ENCODE peak calls at places on chromosomes 16 and 17, in four cellular contexts. V, P, G and B are unnamed samples.

GRCh38 chr17:44378171-44378705 is 11.2 kb downstream of the ITGA2B start:
- DNase-seq in V (no peak), P (no peak), G (no peak), B (no peak)

GRCh38 chr16:879986-880385 is 79.5 kb upstream of the GNG13 start:
- DNase-seq in V (no peak), P (no peak), G (no peak), B (no peak)

GRCh38 chr16:64841482-64841881 is 280.4 kb downstream of the CDH11 start:
- DNase-seq in V (no peak), P (no peak), G (no peak), B (no peak)

GRCh38 chr17:17127730-17128291 is 78.3 kb downstream of the PLD6 start:
- DNase-seq in V (no peak), P (no peak), G (no peak), B (no peak)

GRCh38 chr17:38447502-38448095 is 19.3 kb downstream of the ARHGAP23 start:
- DNase-seq in V (no peak), P (no peak), G (no peak), B (no peak)

GRCh38 chr16:87707097-87707496 is 58.7 kb downstream of the KLHDC4 start:
- DNase-seq in V (no peak), P (no peak), G (no peak), B (no peak)

GRCh38 chr17:80629298-80630028 is 84.8 kb downstream of the RPTOR start:
- DNase-seq in V (no peak), P (no peak), G (no peak), B (no peak)

GRCh38 chr17:50837980-50838954 is 2.9 kb downstream of the WFIKKN2 start:
- DNase-seq in V (no peak), P (no peak), G (no peak), B (no peak)

GRCh38 chr17:65963179-65963578 is 228.8 kb downstream of the CEP112 start:
- DNase-seq in V (no peak), P (no peak), G (no peak), B (no peak)

GRCh38 chr17:79461041-79461440 is 149.8 kb downstream of the RBFOX3 start:
- DNase-seq in V (no peak), P (no peak), G (no peak), B (no peak)

GRCh38 chr17:63841350-63842172 is 924 bp downstream of the SMARCD2 start:
- DNase-seq in V (no peak), P (no peak), G (peak; percentile 72), B (peak; percentile 54)

GRCh38 chr16:81042821-81043220 is 7.2 kb downstream of the ATMIN start:
- DNase-seq in V (no peak), P (no peak), G (no peak), B (no peak)

GRCh38 chr17:8503807-8504206 is 68.1 kb downstream of the NDEL1 start:
- DNase-seq in V (no peak), P (no peak), G (no peak), B (no peak)